ENCODE peak calls at places on chromosomes 2 and 18, in four cellular contexts. P is NK-92 treated with Interleukin-12 subunit alpha and Interleukin-12 subunit beta, amount 100 ng/mL, for 24 hours; O is SJSA1; U is NCI-H1694. C is an unnamed sample.

GRCh38 chr2:240996834-240997140 is 1.6 kb upstream of the SNED1 start:
- DNase-seq in P (no peak), O (peak; percentile 38), U (no peak), C (no peak)

GRCh38 chr2:21972580-21972979 is 848.8 kb downstream of the TDRD15 start:
- DNase-seq in P (no peak), O (no peak), U (no peak), C (no peak)

GRCh38 chr2:28286678-28287077 is 106.0 kb upstream of the FOSL2 start:
- DNase-seq in P (no peak), O (no peak), U (no peak), C (no peak)

GRCh38 chr2:157899125-157899839 is 23.2 kb upstream of the ACVR1 start:
- DNase-seq in P (no peak), O (no peak), U (no peak), C (no peak)

GRCh38 chr2:200851398-200852248 is 12.8 kb downstream of the CLK1 start:
- DNase-seq in P (no peak), O (no peak), U (no peak), C (no peak)

GRCh38 chr2:226445216-226445861 is 354.3 kb downstream of the IRS1 start:
- DNase-seq in P (no peak), O (no peak), U (no peak), C (no peak)

GRCh38 chr2:228927028-228928010 is 343.8 kb downstream of the PID1 start:
- DNase-seq in P (no peak), O (no peak), U (no peak), C (no peak)

GRCh38 chr2:23549821-23550535 is 165.0 kb downstream of the KLHL29 start:
- DNase-seq in P (no peak), O (no peak), U (no peak), C (no peak)

GRCh38 chr2:136957044-136957443 is 191.7 kb downstream of the THSD7B start:
- DNase-seq in P (no peak), O (no peak), U (no peak), C (no peak)

GRCh38 chr2:40169430-40169829 is 282.5 kb downstream of the SLC8A1 start:
- DNase-seq in P (no peak), O (no peak), U (no peak), C (peak; percentile 20)

GRCh38 chr2:31729442-31730092 is 148.8 kb upstream of the SRD5A2 start:
- DNase-seq in P (no peak), O (no peak), U (peak; percentile 17), C (no peak)

GRCh38 chr2:101820519-101820918 is 123.0 kb downstream of the MAP4K4 start:
- DNase-seq in P (no peak), O (peak; percentile 67), U (no peak), C (no peak)

GRCh38 chr2:241068136-241068941 is 33.7 kb downstream of the MTERF4 start:
- DNase-seq in P (no peak), O (no peak), U (no peak), C (no peak)

GRCh38 chr18:13120967-13121586 is 97.5 kb upstream of the LDLRAD4 start:
- DNase-seq in P (no peak), O (no peak), U (no peak), C (no peak)

GRCh38 chr2:235911125-235911524 is 257.1 kb downstream of the GBX2 start:
- DNase-seq in P (no peak), O (no peak), U (no peak), C (no peak)

GRCh38 chr2:240869109-240869955 is 708 bp downstream of the AGXT start:
- DNase-seq in P (no peak), O (no peak), U (no peak), C (no peak)

GRCh38 chr2:86793752-86794151 is 3.0 kb upstream of the CD8A start:
- DNase-seq in P (no peak), O (no peak), U (no peak), C (no peak)

GRCh38 chr2:11636593-11637295 is 33.3 kb downstream of the NTSR2 start:
- DNase-seq in P (no peak), O (no peak), U (no peak), C (no peak)

GRCh38 chr2:66082576-66082975 is 352.3 kb upstream of the MEIS1 start:
- DNase-seq in P (no peak), O (no peak), U (no peak), C (no peak)

GRCh38 chr2:174787485-174788205 is 23.4 kb upstream of the CHRNA1 start:
- DNase-seq in P (no peak), O (peak; percentile 99), U (peak; percentile 57), C (peak; percentile 26)

GRCh38 chr2:104658149-104658839 is 195.6 kb upstream of the POU3F3 start:
- DNase-seq in P (no peak), O (no peak), U (no peak), C (no peak)

GRCh38 chr2:182302174-182302573 is 124.7 kb downstream of the PDE1A start:
- DNase-seq in P (no peak), O (no peak), U (no peak), C (no peak)

GRCh38 chr2:162506706-162507105 is 162.8 kb downstream of the GCA start:
- DNase-seq in P (no peak), O (no peak), U (no peak), C (no peak)

GRCh38 chr2:58508021-58508420 is 266.9 kb upstream of the FANCL start:
- DNase-seq in P (no peak), O (no peak), U (no peak), C (no peak)

GRCh38 chr2:143452817-143453462 is 323.7 kb downstream of the ARHGAP15 start:
- DNase-seq in P (no peak), O (no peak), U (no peak), C (no peak)

GRCh38 chr2:239355139-239355538 is 45.7 kb downstream of the HDAC4 start:
- DNase-seq in P (no peak), O (no peak), U (no peak), C (no peak)

GRCh38 chr18:77001979-77002378 is 130.6 kb downstream of the MBP start:
- DNase-seq in P (no peak), O (no peak), U (no peak), C (no peak)

GRCh38 chr18:8988262-8988871 is 114.1 kb upstream of the NDUFV2 start:
- DNase-seq in P (peak; percentile 0), O (peak; percentile 65), U (peak; percentile 30), C (peak; percentile 16)

GRCh38 chr2:239146741-239147181 is 254.1 kb downstream of the HDAC4 start:
- DNase-seq in P (no peak), O (no peak), U (no peak), C (no peak)

GRCh38 chr2:237673130-237673921 is 45.9 kb downstream of the LRRFIP1 start:
- DNase-seq in P (no peak), O (peak; percentile 69), U (peak; percentile 90), C (no peak)